ENCODE peak calls at places on chromosomes 16 and 17, in five cellular contexts. V is IMR-90, F is H1, Z is neuronal stem cell, T is trophoblast cell. G is an unnamed sample. For H3K36me3, the result is how much of the 10 kb centered on the place peaks cover.

GRCh38 chr16:79528281-79528680 is 72.3 kb downstream of the MAF start:
- DNase-seq in V (no peak), Z (no peak), T (no peak), F (no peak), G (no peak)

GRCh38 chr17:49703557-49704277 is 4.0 kb downstream of the SLC35B1 start:
- DNase-seq in F (no peak), V (peak), T (peak), Z (no peak), G (peak)

GRCh38 chr17:82127704-82128103 is 29.7 kb upstream of the FASN start:
- DNase-seq in F (no peak), T (no peak), Z (no peak), V (no peak), G (no peak)

GRCh38 chr16:17149904-17150483 is 320.8 kb downstream of the XYLT1 start:
- DNase-seq in T (peak), F (no peak), Z (peak), V (no peak), G (no peak)

GRCh38 chr16:22304411-22304810 is 7.2 kb downstream of the POLR3E start:
- DNase-seq in Z (no peak), V (no peak), T (no peak), F (no peak), G (no peak)

GRCh38 chr16:11612110-11612981 is 25.6 kb upstream of the LITAF start:
- DNase-seq in Z (no peak), T (peak), V (no peak), F (no peak), G (no peak)

GRCh38 chr16:77963185-77964044 is 58.9 kb upstream of the CLEC3A start:
- DNase-seq in F (peak), T (peak), Z (no peak), V (no peak), G (peak)

GRCh38 chr16:10658943-10659342 is 35.8 kb downstream of the TEKT5 start:
- DNase-seq in T (no peak), F (no peak), V (no peak), Z (no peak), G (no peak)

GRCh38 chr17:18962494-18962815 is 10.5 kb downstream of the SLC5A10 start:
- DNase-seq in T (no peak), Z (no peak), F (no peak), V (no peak), G (no peak)

GRCh38 chr17:56593073-56593740 is at the start of gene NOG:
- DNase-seq in Z (peak), T (peak), V (peak), F (peak), G (peak)

GRCh38 chr16:75340715-75341500 is 89.5 kb upstream of the BCAR1 start:
- DNase-seq in V (peak), Z (no peak), F (no peak), T (no peak), G (peak)

GRCh38 chr17:4908711-4909496 is 6.0 kb upstream of the CHRNE start:
- DNase-seq in Z (peak), V (peak), T (peak), F (peak), G (peak)
- H3K4ac ChIP-seq in Z (no peak), V (peak), T (no peak), F (no peak), G (no peak)

GRCh38 chr16:30377812-30378235 is 3.2 kb downstream of the MYL11 start:
- DNase-seq in V (peak), F (no peak), T (peak), Z (peak), G (peak)

GRCh38 chr16:30375830-30376229 is 1.2 kb downstream of the MYL11 start:
- DNase-seq in T (peak), F (no peak), V (no peak), Z (no peak), G (no peak)

GRCh38 chr16:30377050-30377811 is 2.6 kb downstream of the MYL11 start:
- DNase-seq in T (peak), F (peak), V (no peak), Z (no peak), G (no peak)

GRCh38 chr16:30374538-30374937 is at the start of gene MYL11:
- DNase-seq in V (no peak), F (no peak), T (no peak), Z (no peak), G (no peak)

GRCh38 chr16:30376508-30376907 is 1.9 kb downstream of the MYL11 start:
- DNase-seq in F (no peak), T (no peak), V (no peak), Z (no peak), G (no peak)
- H4K91ac ChIP-seq in F (no peak), T (no peak), V (no peak), Z (no peak), G (no peak)

GRCh38 chr17:41882756-41883155 is 17.5 kb upstream of the KLHL11 start:
- DNase-seq in V (no peak), Z (no peak), T (no peak), F (no peak), G (no peak)

GRCh38 chr17:41893384-41893783 is 25.4 kb downstream of the ACLY start:
- DNase-seq in F (no peak), T (no peak), V (no peak), Z (no peak), G (no peak)

GRCh38 chr17:41885733-41886132 is 20.5 kb upstream of the KLHL11 start:
- DNase-seq in Z (peak), F (no peak), T (no peak), V (no peak), G (no peak)

GRCh38 chr17:41891135-41892065 is 26.2 kb upstream of the KLHL11 start:
- DNase-seq in V (no peak), T (no peak), Z (no peak), F (no peak), G (no peak)

GRCh38 chr17:41888332-41888965 is 23.2 kb upstream of the KLHL11 start:
- DNase-seq in F (no peak), T (no peak), Z (no peak), V (no peak), G (no peak)
- H3K36me3 ChIP-seq in F (half or more), T (half or more), Z (half or more), V (half or more), G (half or more)

DNA sequence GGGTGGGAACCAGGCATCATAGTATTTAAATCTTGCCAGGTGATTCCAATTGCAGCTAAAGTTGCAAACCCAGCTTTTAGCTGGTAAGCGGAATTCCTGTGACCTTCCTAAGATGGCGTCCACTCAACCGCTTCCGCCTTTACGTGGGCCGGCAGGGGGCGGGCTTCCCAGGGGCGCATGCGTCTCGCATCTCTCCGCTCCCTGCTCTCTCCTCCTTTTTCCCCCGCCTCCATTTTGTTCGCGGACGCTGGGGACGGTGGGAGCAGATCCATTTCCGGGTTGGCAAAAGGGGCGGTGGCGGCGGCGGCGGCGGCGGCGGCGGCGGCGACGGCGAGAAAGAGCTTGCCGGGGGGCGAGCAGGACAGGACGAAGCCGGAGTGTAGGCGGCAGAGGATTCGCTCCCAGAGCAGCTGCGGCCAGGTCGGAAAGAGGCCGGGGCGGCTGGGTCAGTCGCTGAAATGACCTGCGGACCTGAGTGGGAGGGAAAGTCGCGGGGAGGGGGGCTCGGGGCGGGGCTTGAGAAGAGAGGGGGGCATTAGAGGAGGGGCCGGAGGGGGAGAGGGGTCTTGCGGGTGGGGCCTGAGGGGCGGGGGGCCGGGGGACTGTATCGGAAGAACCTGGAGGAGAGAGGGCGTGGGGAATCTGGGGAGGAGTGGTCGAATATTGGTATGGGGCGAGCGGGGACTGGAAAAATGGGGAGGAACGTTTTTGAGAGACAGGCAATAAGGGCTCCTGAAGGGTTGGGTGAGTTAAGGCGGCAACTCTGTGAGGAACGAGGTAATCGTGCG is at the start of gene WIPF2:
- DNase-seq in Z (peak), V (peak), F (peak), T (peak), G (peak)
- H3K4ac ChIP-seq in Z (no peak), V (peak), F (peak), T (peak), G (peak)

DNA sequence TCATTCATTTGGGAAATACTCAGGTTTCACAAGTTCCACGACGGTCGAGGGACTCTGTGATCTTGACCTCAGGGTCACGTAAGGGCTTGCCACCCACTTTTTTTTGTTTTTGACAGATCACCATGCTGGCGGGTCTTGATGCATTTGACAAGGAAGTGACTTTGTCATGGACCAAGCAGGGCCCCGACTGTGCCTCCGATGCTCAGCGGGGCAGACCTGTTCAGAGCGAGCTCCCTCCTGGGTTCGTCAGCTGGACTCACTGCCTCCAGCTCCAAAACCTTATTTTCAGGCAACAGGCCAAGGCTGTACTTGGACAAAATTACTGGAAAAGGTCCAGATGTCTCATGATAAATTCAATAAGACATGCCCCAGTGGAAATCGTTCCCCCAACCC is 9.0 kb upstream of the CLEC18A start:
- DNase-seq in Z (no peak), V (no peak), F (no peak), T (no peak), G (no peak)
- H4K91ac ChIP-seq in Z (no peak), V (no peak), F (no peak), T (no peak), G (no peak)

GRCh38 chr17:68421486-68421885 is 35.8 kb downstream of the WIPI1 start:
- DNase-seq in V (no peak), Z (no peak), F (no peak), T (no peak), G (no peak)

GRCh38 chr17:68424861-68425260 is 32.4 kb downstream of the WIPI1 start:
- DNase-seq in Z (no peak), T (peak), V (no peak), F (peak), G (no peak)

GRCh38 chr17:68423251-68423650 is 34.0 kb downstream of the WIPI1 start:
- DNase-seq in Z (no peak), V (no peak), T (no peak), F (no peak), G (no peak)

GRCh38 chr17:68424188-68424587 is 33.1 kb downstream of the WIPI1 start:
- DNase-seq in F (no peak), V (no peak), Z (no peak), T (no peak), G (no peak)

GRCh38 chr17:68422821-68423220 is 34.5 kb downstream of the WIPI1 start:
- DNase-seq in F (no peak), T (no peak), Z (no peak), V (no peak), G (no peak)
- H3K36me3 ChIP-seq in F (under half), T (under half), Z (under half), V (half or more), G (half or more)

G was measured in mesenchymal stem cell.